ENCODE peak calls at places on chromosome 19, in nine cellular contexts. D is GM23338, V is GM06990, J is adrenal gland, C is GM12864, L is BE2C, P is PC-3, Q is fibroblast of pulmonary artery, O is OCI-LY7. Z is an unnamed sample.

GRCh38 chr19:48540110-48540509 is 11.9 kb upstream of the SULT2B1 start:
- DNase-seq in C (no peak), P (no peak), O (no peak), D (no peak), V (no peak), J (no peak), Q (no peak), L (no peak), Z (no peak)

GRCh38 chr19:16070366-16070990 is 5.8 kb upstream of the TPM4 start:
- DNase-seq in V (peak; percentile 81), O (peak; percentile 92), D (no peak), L (no peak), P (peak; percentile 98), J (no peak), Q (no peak), C (peak; percentile 74), Z (peak; percentile 85)

GRCh38 chr19:5934779-5935472 is 20.9 kb downstream of the CAPS start:
- DNase-seq in P (no peak), V (no peak), C (no peak), J (no peak), L (peak; percentile 90), Q (peak; percentile 71), O (no peak), D (no peak), Z (no peak)

GRCh38 chr19:3374369-3375112 is 8.2 kb downstream of the NFIC start:
- DNase-seq in D (no peak), Q (no peak), C (no peak), L (peak; percentile 34), O (no peak), P (no peak), J (peak; percentile 89), V (no peak), Z (no peak)

GRCh38 chr19:10037367-10037766 is 24.1 kb downstream of the RDH8 start:
- DNase-seq in V (no peak), P (no peak), D (no peak), C (no peak), O (no peak), Q (no peak), J (no peak), L (no peak), Z (no peak)

GRCh38 chr19:18049390-18049789 is 37.3 kb downstream of the IL12RB1 start:
- DNase-seq in O (no peak), Q (peak; percentile 59), J (peak; percentile 81), D (no peak), V (no peak), P (no peak), C (no peak), L (no peak), Z (no peak)

GRCh38 chr19:35171730-35172129 is 17.2 kb downstream of the FXYD5 start:
- DNase-seq in J (peak; percentile 18), Q (no peak), L (no peak), O (no peak), D (no peak), V (no peak), C (no peak), P (no peak), Z (no peak)

GRCh38 chr19:48997972-48998371 is 4.3 kb downstream of the RUVBL2 start:
- DNase-seq in Q (peak; percentile 63), D (peak; percentile 95), C (no peak), L (peak; percentile 87), V (no peak), J (peak; percentile 62), P (peak; percentile 63), O (peak; percentile 50), Z (peak; percentile 68)

GRCh38 chr19:2555422-2556220 is 79.7 kb downstream of the GADD45B start:
- DNase-seq in D (no peak), J (no peak), P (no peak), Q (no peak), O (no peak), L (no peak), V (no peak), C (no peak), Z (no peak)

GRCh38 chr19:5880604-5881078 is 10.3 kb upstream of the FUT5 start:
- DNase-seq in L (no peak), V (no peak), D (peak; percentile 43), J (peak; percentile 69), O (no peak), C (no peak), P (no peak), Q (peak; percentile 60), Z (peak; percentile 57)

GRCh38 chr19:36488816-36489138 is 584 bp downstream of the ZNF566 start:
- DNase-seq in Q (no peak), V (no peak), C (peak; percentile 40), D (no peak), L (peak; percentile 49), O (peak; percentile 63), J (no peak), P (peak; percentile 12), Z (no peak)

GRCh38 chr19:35310811-35311465 is 18.0 kb upstream of the CD22 start:
- DNase-seq in C (no peak), D (no peak), P (no peak), O (no peak), V (no peak), J (no peak), Q (no peak), L (no peak), Z (no peak)

GRCh38 chr19:14536926-14537692 is 7.7 kb downstream of the TECR start:
- DNase-seq in C (no peak), V (no peak), J (peak; percentile 85), Q (peak; percentile 89), O (peak; percentile 72), D (peak; percentile 98), L (peak; percentile 57), P (peak; percentile 88), Z (peak; percentile 97)

DNA sequence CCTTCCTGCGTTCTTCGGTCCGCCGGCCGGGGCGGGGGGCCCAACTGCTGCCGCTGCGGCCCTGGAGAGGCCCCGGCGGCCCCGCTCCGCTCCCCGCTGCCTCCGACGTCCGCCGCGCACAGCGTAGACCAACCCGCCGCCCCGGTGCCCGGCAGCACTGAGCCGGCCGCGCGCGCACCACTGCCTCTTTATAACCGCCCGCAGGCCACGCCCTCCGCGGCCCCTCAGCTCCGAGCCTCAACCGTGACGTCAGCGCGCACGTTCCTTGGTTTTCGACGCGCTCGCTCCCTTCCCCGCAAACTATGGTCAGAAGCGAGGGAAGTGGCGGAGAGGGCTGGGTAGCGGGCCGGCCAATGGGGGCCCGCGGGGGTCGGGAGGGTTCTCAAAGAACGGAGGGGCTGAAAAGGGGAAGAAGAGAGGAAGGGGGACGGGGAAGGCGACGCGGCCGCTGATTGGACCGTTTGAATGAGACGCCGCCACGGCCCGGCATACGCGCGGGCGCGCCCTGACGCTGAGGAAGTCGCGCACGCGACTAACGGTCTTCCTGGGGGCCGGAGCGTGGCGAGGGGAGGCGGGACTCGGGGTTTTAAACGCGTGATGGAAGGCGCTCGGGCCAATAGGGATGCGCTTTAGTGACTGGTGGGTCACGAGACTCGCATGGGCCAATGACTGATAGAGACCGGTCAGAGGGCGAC is at the start of gene UBE2S:
- DNase-seq in V (peak; percentile 99), O (peak; percentile 100), Q (peak; percentile 100), L (peak; percentile 99), D (peak; percentile 99), J (peak; percentile 99), C (peak; percentile 99), P (peak; percentile 99), Z (peak; percentile 99)
- TF ChIP-seq CTCF in V (no peak), O (no peak), Q (no peak), L (no peak), D (no peak), J (no peak), C (no peak), P (no peak), Z (no peak)

GRCh38 chr19:20269461-20269860 is 102.4 kb downstream of the ZNF486 start:
- DNase-seq in P (no peak), Q (no peak), O (no peak), L (no peak), C (no peak), J (no peak), D (no peak), V (no peak), Z (no peak)

GRCh38 chr19:20273951-20274578 is 107.1 kb downstream of the ZNF486 start:
- DNase-seq in P (no peak), J (no peak), O (peak; percentile 92), C (no peak), V (no peak), L (no peak), Q (no peak), D (no peak), Z (no peak)

GRCh38 chr19:20271215-20271926 is 104.4 kb downstream of the ZNF486 start:
- DNase-seq in P (no peak), V (no peak), Q (no peak), D (no peak), C (no peak), O (peak; percentile 46), L (no peak), J (no peak), Z (no peak)

GRCh38 chr19:20276011-20276738 is 109.2 kb downstream of the ZNF486 start:
- DNase-seq in J (no peak), C (no peak), D (no peak), O (no peak), L (no peak), Q (no peak), P (no peak), V (no peak), Z (no peak)

GRCh38 chr19:20273376-20273775 is 106.4 kb downstream of the ZNF486 start:
- DNase-seq in L (no peak), D (no peak), P (no peak), C (no peak), J (no peak), Q (no peak), V (no peak), O (peak; percentile 61), Z (no peak)
- H3K4me3 ChIP-seq in L (no peak overlapping the region), D (no peak overlapping the region), P (no peak overlapping the region), C (no peak overlapping the region), J (no peak overlapping the region), Q (no peak overlapping the region), V (no peak overlapping the region), O (peak overlapping the region; percentile 24), Z (no peak overlapping the region)

GRCh38 chr19:44003461-44004134 is 841 bp downstream of the ZNF230 start:
- DNase-seq in C (no peak), Q (peak; percentile 6), O (peak; percentile 19), V (peak; percentile 44), P (no peak), D (peak; percentile 33), J (peak; percentile 28), L (no peak), Z (peak; percentile 20)
- TF ChIP-seq CTCF in C (peak; percentile 22), Q (no peak), O (no peak), V (peak; percentile 13), P (no peak), D (no peak), J (no peak), L (no peak), Z (no peak)

GRCh38 chr19:47021536-47022139 is 2.0 kb downstream of the NPAS1 start:
- DNase-seq in D (peak; percentile 77), V (no peak), Q (no peak), O (no peak), J (no peak), L (no peak), C (no peak), P (no peak), Z (no peak)

GRCh38 chr19:47022140-47022536 is 2.5 kb downstream of the NPAS1 start:
- DNase-seq in V (no peak), D (no peak), L (no peak), C (no peak), Q (no peak), O (no peak), J (no peak), P (no peak), Z (no peak)

GRCh38 chr19:47019431-47020041 is at the start of gene NPAS1:
- DNase-seq in O (no peak), L (no peak), P (no peak), V (no peak), J (no peak), C (no peak), Q (no peak), D (peak; percentile 59), Z (no peak)

GRCh38 chr19:47020132-47020805 is 632 bp downstream of the NPAS1 start:
- DNase-seq in Q (no peak), V (no peak), D (peak; percentile 78), O (no peak), P (no peak), L (no peak), C (no peak), J (no peak), Z (no peak)

GRCh38 chr19:47020992-47021496 is 1.4 kb downstream of the NPAS1 start:
- DNase-seq in Q (peak; percentile 11), P (no peak), C (no peak), O (no peak), V (no peak), J (no peak), D (peak; percentile 69), L (no peak), Z (no peak)
- H3K4me3 ChIP-seq in Q (peak overlapping the region; percentile 40), P (peak overlapping the region; percentile 42), C (no peak overlapping the region), O (no peak overlapping the region), V (peak overlapping the region; percentile 46), J (no peak overlapping the region), D (peak overlapping the region; percentile 62), L (no peak overlapping the region), Z (peak overlapping the region; percentile 28)